ENCODE peak calls at places on chromosome 2, in eight cellular contexts. P is natural killer cell treated with Interleukin-12 subunit alpha and Interleukin-12 subunit beta and Interleukin-15 and Interleukin-18, amount 100 ng/mL, for 72 hours; I is NCI-H524 treated with DMSO at 0.1 percent for 48 hours; F is T1000; Q is stimulated activated naive CD8-positive, alpha-beta T cell treated with anti-CD3 and anti-CD28 coated beads, Interleukin-15, amount 100 ng/mL, for 72 hours; B is SW 1271; S is NAMALWA; K is ACHN. V is an unnamed sample.

GRCh38 chr2:62194558-62195420 is 1.1 kb upstream of the B3GNT2 start:
- DNase-seq in P (no peak), Q (no peak), S (no peak), K (no peak), F (no peak), I (no peak), B (no peak), V (no peak)

GRCh38 chr2:140023291-140023690 is 1243.1 kb upstream of the NXPH2 start:
- DNase-seq in Q (no peak), P (no peak), I (no peak), B (no peak), K (no peak), S (no peak), F (no peak), V (no peak)

GRCh38 chr2:222813177-222813843 is 47.5 kb upstream of the ACSL3 start:
- DNase-seq in Q (peak), B (no peak), K (no peak), P (no peak), S (no peak), F (no peak), I (no peak), V (no peak)

GRCh38 chr2:224241812-224242211 is 160.1 kb downstream of the FAM124B start:
- DNase-seq in B (no peak), S (no peak), K (no peak), P (no peak), Q (no peak), F (no peak), I (no peak), V (no peak)

GRCh38 chr2:127410871-127411396 is 7.3 kb upstream of the PROC start:
- DNase-seq in I (no peak), K (peak), F (no peak), Q (no peak), S (no peak), P (peak), B (peak), V (peak)

GRCh38 chr2:105959357-105959756 is 214.6 kb downstream of the NCK2 start:
- DNase-seq in B (no peak), K (no peak), F (no peak), Q (no peak), S (no peak), P (no peak), I (no peak), V (no peak)

GRCh38 chr2:173187911-173188788 is 112.5 kb downstream of the MAP3K20 start:
- DNase-seq in S (no peak), B (no peak), K (peak), Q (no peak), I (no peak), F (no peak), P (no peak), V (no peak)

GRCh38 chr2:11446733-11447248 is 19.2 kb downstream of the E2F6 start:
- DNase-seq in K (peak), Q (peak), S (peak), I (peak), B (peak), P (no peak), F (no peak), V (peak)

GRCh38 chr2:107740300-107740699 is 86.4 kb upstream of the RGPD4 start:
- DNase-seq in F (no peak), P (no peak), S (no peak), Q (no peak), B (no peak), I (no peak), K (no peak), V (no peak)

GRCh38 chr2:129464036-129464435 is 515.4 kb upstream of the RAB6C start:
- DNase-seq in S (no peak), K (no peak), I (no peak), Q (no peak), P (no peak), F (no peak), B (no peak), V (no peak)

V was measured in dermis blood vessel endothelial cell.